ENCODE peak calls at places on chromosomes 12 and 14, in nine cellular contexts. C, D, U, Y, P, Z, R, H and I are unnamed samples.

GRCh38 chr12:105281694-105282049 is 45.7 kb upstream of the APPL2 start:
- DNase-seq in C (no peak), U (no peak), H (no peak), Y (no peak), Z (no peak), D (no peak), R (no peak), P (no peak), I (no peak)

GRCh38 chr12:62331306-62331705 is 71.1 kb downstream of the USP15 start:
- DNase-seq in U (no peak), C (no peak), H (no peak), D (no peak), R (no peak), Z (no peak), Y (no peak), P (no peak), I (no peak)

GRCh38 chr14:93346926-93347721 is at the start of gene COX8C:
- DNase-seq in C (no peak), H (no peak), U (peak), P (no peak), Z (no peak), Y (no peak), R (peak), D (no peak), I (no peak)

GRCh38 chr12:132384916-132385315 is 55.5 kb upstream of the GALNT9 start:
- DNase-seq in P (no peak), U (no peak), R (no peak), Y (peak), C (no peak), H (no peak), Z (no peak), D (peak), I (no peak)

GRCh38 chr14:79568566-79568965 is 642.7 kb downstream of the DIO2 start:
- DNase-seq in C (no peak), R (no peak), Z (no peak), H (no peak), U (no peak), Y (no peak), D (no peak), P (no peak), I (no peak)

GRCh38 chr12:114011711-114012110 is 45.6 kb upstream of the RBM19 start:
- DNase-seq in Z (no peak), D (no peak), H (no peak), U (no peak), R (no peak), P (no peak), C (no peak), Y (no peak), I (peak)

GRCh38 chr12:106918746-106919145 is 37.0 kb upstream of the TMEM263 start:
- DNase-seq in D (no peak), Y (no peak), H (no peak), U (no peak), C (no peak), R (peak), P (no peak), Z (peak), I (peak)

GRCh38 chr12:55619352-55620138 is 17.1 kb upstream of the OR10P1 start:
- DNase-seq in Z (peak), R (peak), P (peak), D (no peak), U (peak), C (no peak), H (peak), Y (no peak), I (peak)

GRCh38 chr12:111085100-111085499 is 164.7 kb upstream of the MYL2 start:
- DNase-seq in H (no peak), D (no peak), P (no peak), U (no peak), R (no peak), Z (no peak), Y (peak), C (no peak), I (no peak)

GRCh38 chr14:72565917-72566316 is 328.0 kb downstream of the DPF3 start:
- DNase-seq in U (no peak), P (no peak), C (no peak), R (no peak), Y (no peak), H (no peak), Z (no peak), D (no peak), I (no peak)

GRCh38 chr14:41785696-41786095 is 179.0 kb downstream of the LRFN5 start:
- DNase-seq in R (no peak), Z (peak), P (no peak), C (no peak), Y (no peak), U (no peak), H (no peak), D (no peak), I (peak)

GRCh38 chr12:96233941-96234461 is 39.8 kb downstream of the ELK3 start:
- DNase-seq in R (no peak), H (peak), Z (no peak), U (no peak), Y (peak), C (no peak), D (peak), P (no peak), I (no peak)

GRCh38 chr14:104443391-104444158 is 136.0 kb upstream of the C14orf180 start:
- DNase-seq in C (no peak), Y (peak), D (peak), Z (no peak), P (no peak), H (no peak), R (peak), U (no peak), I (no peak)

GRCh38 chr12:116222358-116222757 is 55.1 kb downstream of the MED13L start:
- DNase-seq in C (no peak), Z (peak), U (no peak), P (peak), D (peak), Y (no peak), H (peak), R (no peak), I (peak)

GRCh38 chr12:53789570-53789969 is 37.8 kb upstream of the CISTR start:
- DNase-seq in H (no peak), U (no peak), C (no peak), P (no peak), Z (no peak), R (no peak), D (no peak), Y (no peak), I (no peak)

GRCh38 chr12:95282266-95282665 is 64.7 kb downstream of the VEZT start:
- DNase-seq in D (no peak), Z (no peak), P (no peak), U (no peak), R (no peak), Y (no peak), C (no peak), H (no peak), I (no peak)

GRCh38 chr12:113528606-113529005 is 56.9 kb upstream of the LHX5 start:
- DNase-seq in U (no peak), Y (no peak), H (no peak), Z (no peak), R (no peak), P (no peak), D (no peak), C (no peak), I (no peak)

GRCh38 chr14:89327771-89328212 is 89.2 kb downstream of the FOXN3 start:
- DNase-seq in R (no peak), P (no peak), C (no peak), H (no peak), Y (no peak), Z (no peak), U (no peak), D (no peak), I (peak)

GRCh38 chr14:90569201-90569600 is 172.4 kb downstream of the CALM1 start:
- DNase-seq in Y (no peak), Z (no peak), R (no peak), U (no peak), C (no peak), H (no peak), D (no peak), P (no peak), I (no peak)

GRCh38 chr12:29152223-29152868 is 3.3 kb downstream of the FAR2 start:
- DNase-seq in C (no peak), D (no peak), P (no peak), Y (no peak), Z (no peak), U (no peak), H (no peak), R (no peak), I (no peak)

GRCh38 chr12:124340080-124340900 is 45.4 kb downstream of the RFLNA start:
- DNase-seq in H (no peak), C (no peak), U (no peak), R (no peak), Z (no peak), Y (no peak), D (no peak), P (no peak), I (no peak)

GRCh38 chr12:17076335-17076734 is 470.4 kb upstream of the LMO3 start:
- DNase-seq in U (no peak), C (no peak), Z (peak), Y (no peak), D (no peak), P (no peak), R (no peak), H (no peak), I (peak)

GRCh38 chr12:38904932-38905479 is 385 bp downstream of the CPNE8 start:
- DNase-seq in D (peak), H (peak), R (peak), P (no peak), C (peak), Y (peak), Z (no peak), U (peak), I (peak)

GRCh38 chr12:6975297-6976032 is 4.8 kb downstream of the EMG1 start:
- DNase-seq in P (no peak), H (no peak), Y (no peak), U (no peak), Z (no peak), C (no peak), D (no peak), R (no peak), I (no peak)

GRCh38 chr12:120661432-120661831 is 21.0 kb downstream of the CABP1 start:
- DNase-seq in D (no peak), R (no peak), P (no peak), C (no peak), Y (no peak), Z (no peak), U (no peak), H (no peak), I (no peak)

GRCh38 chr12:44694027-44694426 is 182.1 kb downstream of the NELL2 start:
- DNase-seq in C (no peak), U (no peak), D (no peak), Y (no peak), R (no peak), Z (no peak), H (no peak), P (no peak), I (no peak)

GRCh38 chr12:105835505-105835904 is 303.2 kb downstream of the NUAK1 start:
- DNase-seq in Y (no peak), C (no peak), H (no peak), Z (no peak), U (no peak), R (no peak), D (no peak), P (no peak), I (no peak)

GRCh38 chr12:12461923-12462315 is 100.7 kb downstream of the DUSP16 start:
- DNase-seq in R (no peak), C (peak), D (no peak), Y (no peak), U (no peak), H (no peak), Z (no peak), P (no peak), I (no peak)

GRCh38 chr12:28885275-28885674 is 263.8 kb upstream of the FAR2 start:
- DNase-seq in P (no peak), Z (no peak), Y (no peak), D (no peak), U (no peak), C (no peak), H (no peak), R (no peak), I (no peak)

GRCh38 chr12:46401703-46402102 is 29.1 kb upstream of the SLC38A2 start:
- DNase-seq in R (no peak), P (no peak), D (no peak), U (no peak), C (no peak), Z (no peak), Y (no peak), H (no peak), I (no peak)

GRCh38 chr12:13957576-13957975 is 23.8 kb downstream of the GRIN2B start:
- DNase-seq in D (no peak), U (no peak), R (no peak), C (no peak), P (no peak), Y (no peak), H (no peak), Z (no peak), I (no peak)

GRCh38 chr14:57486767-57487379 is 6.8 kb downstream of the CCDC198 start:
- DNase-seq in Z (peak), P (no peak), C (no peak), D (no peak), R (no peak), H (no peak), Y (no peak), U (no peak), I (peak)

GRCh38 chr14:100130471-100130870 is 29.0 kb downstream of the DEGS2 start:
- DNase-seq in C (no peak), P (no peak), D (no peak), U (no peak), Y (no peak), R (no peak), H (no peak), Z (no peak), I (no peak)

GRCh38 chr14:95490727-95491451 is 25.6 kb downstream of the SYNE3 start:
- DNase-seq in U (no peak), C (no peak), P (no peak), Y (no peak), Z (no peak), H (no peak), D (no peak), R (no peak), I (no peak)

GRCh38 chr12:104303538-104304151 is at the start of gene EID3:
- DNase-seq in U (peak), H (peak), Y (peak), D (peak), C (peak), R (peak), P (peak), Z (no peak), I (peak)

GRCh38 chr14:60116181-60116580 is 24.5 kb downstream of the PCNX4 start:
- DNase-seq in P (no peak), H (no peak), D (no peak), R (no peak), Y (no peak), U (no peak), C (no peak), Z (no peak), I (no peak)